ENCODE peak calls at places on chromosome 20, in five cellular contexts. U is OCI-LY7, P is psoas muscle, N is cardiac muscle cell, C is ovary. L is an unnamed sample.

GRCh38 chr20:43662943-43663655 is 3.8 kb upstream of the MYBL2 start:
- DNase-seq in U (no peak), P (no peak), N (no peak), C (no peak), L (no peak)

GRCh38 chr20:49887828-49888340 is 27.4 kb downstream of the SPATA2 start:
- DNase-seq in U (no peak), P (no peak), N (no peak), C (no peak), L (no peak)

GRCh38 chr20:58710481-58711265 is 18.1 kb downstream of the NPEPL1 start:
- DNase-seq in N (no peak), P (no peak), C (no peak), U (no peak), L (no peak)

GRCh38 chr20:11144114-11144513 is 470.3 kb upstream of the JAG1 start:
- DNase-seq in P (no peak), C (no peak), N (no peak), U (no peak), L (no peak)

GRCh38 chr20:12927489-12927888 is 81.3 kb upstream of the SPTLC3 start:
- DNase-seq in U (no peak), C (no peak), N (no peak), P (no peak), L (no peak)

GRCh38 chr20:3621111-3621510 is 42.1 kb downstream of the GFRA4 start:
- DNase-seq in C (no peak), P (no peak), U (peak; percentile 12), N (peak; percentile 41), L (no peak)

GRCh38 chr20:23753589-23753988 is 2.9 kb upstream of the CST1 start:
- DNase-seq in U (no peak), P (no peak), N (no peak), C (no peak), L (no peak)

GRCh38 chr20:59845472-59845871 is 88.0 kb downstream of the SYCP2 start:
- DNase-seq in C (no peak), U (no peak), N (no peak), P (no peak), L (no peak)

GRCh38 chr20:53735536-53736050 is 142.0 kb upstream of the ZNF217 start:
- DNase-seq in P (no peak), U (no peak), C (no peak), N (peak; percentile 69), L (no peak)

GRCh38 chr20:14536738-14537137 is 199.3 kb upstream of the FLRT3 start:
- DNase-seq in N (no peak), C (no peak), P (no peak), U (no peak), L (no peak)

GRCh38 chr20:24096256-24096655 is 107.7 kb upstream of the GGTLC1 start:
- DNase-seq in N (no peak), C (no peak), U (no peak), P (no peak), L (no peak)

GRCh38 chr20:35837577-35838195 is 65.9 kb downstream of the PHF20 start:
- DNase-seq in U (no peak), P (no peak), C (no peak), N (no peak), L (no peak)

GRCh38 chr20:17873410-17874270 is 95.0 kb downstream of the SNX5 start:
- DNase-seq in C (peak; percentile 96), U (no peak), N (peak; percentile 47), P (peak; percentile 91), L (no peak)

GRCh38 chr20:46272389-46273047 is 35.8 kb downstream of the CDH22 start:
- DNase-seq in P (no peak), N (no peak), C (no peak), U (no peak), L (no peak)

GRCh38 chr20:19382371-19382770 is 169.9 kb downstream of the SLC24A3 start:
- DNase-seq in N (no peak), U (no peak), P (no peak), C (no peak), L (no peak)

DNA sequence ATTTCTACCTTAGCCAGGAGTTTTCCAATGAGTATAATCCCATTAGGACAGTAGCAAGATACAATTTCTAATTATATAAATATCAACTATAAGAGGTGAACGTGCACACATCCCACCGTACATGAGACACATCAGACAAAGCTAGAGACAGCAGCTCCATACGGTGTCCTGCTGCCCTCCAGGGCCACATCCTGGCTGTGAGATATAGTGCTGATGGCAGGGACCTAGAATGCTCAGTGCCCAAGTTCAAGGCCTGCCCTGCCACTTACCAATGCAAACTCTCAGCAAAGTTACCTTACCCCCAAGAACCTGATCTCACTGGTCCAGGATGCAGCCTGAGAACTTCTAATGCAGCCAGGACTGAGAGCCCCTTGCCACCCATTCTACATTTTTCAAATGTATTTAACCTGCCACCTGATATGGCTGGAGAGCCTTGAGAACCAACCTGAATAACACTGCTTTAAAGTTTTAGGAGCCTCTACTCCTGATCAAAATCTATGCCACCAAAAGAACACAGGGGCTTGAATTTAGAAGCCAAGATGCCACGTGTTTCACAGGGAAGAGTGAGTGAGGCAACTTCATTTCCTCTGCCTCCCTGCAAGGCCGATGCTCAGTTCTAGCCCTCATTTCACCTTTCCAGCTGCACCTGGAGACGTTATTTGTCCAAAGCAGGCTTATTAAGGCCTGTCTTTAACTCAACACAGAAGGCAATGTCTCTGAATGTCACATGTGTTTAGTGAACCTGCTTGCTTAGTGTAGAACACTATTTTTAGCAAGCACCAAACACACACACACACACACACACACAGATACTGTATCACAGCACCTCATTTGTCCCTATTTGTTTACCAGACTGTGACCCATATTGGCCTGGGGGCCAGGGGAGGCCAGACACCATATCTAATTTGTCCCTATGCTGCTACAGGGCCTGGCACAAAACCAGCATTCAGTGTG is 6.1 kb downstream of the NFATC2 start:
- DNase-seq in C (no peak), P (no peak), N (no peak), U (peak; percentile 46), L (no peak)
- TF ChIP-seq CTCF in C (no peak), P (no peak), N (no peak), U (no peak), L (no peak)

GRCh38 chr20:32787168-32787567 is 25.0 kb downstream of the DNMT3B start:
- DNase-seq in P (no peak), N (no peak), C (no peak), U (no peak), L (no peak)
- TF ChIP-seq CTCF in P (no peak), N (no peak), C (no peak), U (no peak), L (no peak)

GRCh38 chr20:62707981-62708521 is 585 bp upstream of the NTSR1 start:
- DNase-seq in U (peak; percentile 17), P (no peak), C (no peak), N (no peak), L (no peak)
- TF ChIP-seq CTCF in U (peak; percentile 48), P (no peak), C (no peak), N (peak; percentile 22), L (peak; percentile 57)

DNA sequence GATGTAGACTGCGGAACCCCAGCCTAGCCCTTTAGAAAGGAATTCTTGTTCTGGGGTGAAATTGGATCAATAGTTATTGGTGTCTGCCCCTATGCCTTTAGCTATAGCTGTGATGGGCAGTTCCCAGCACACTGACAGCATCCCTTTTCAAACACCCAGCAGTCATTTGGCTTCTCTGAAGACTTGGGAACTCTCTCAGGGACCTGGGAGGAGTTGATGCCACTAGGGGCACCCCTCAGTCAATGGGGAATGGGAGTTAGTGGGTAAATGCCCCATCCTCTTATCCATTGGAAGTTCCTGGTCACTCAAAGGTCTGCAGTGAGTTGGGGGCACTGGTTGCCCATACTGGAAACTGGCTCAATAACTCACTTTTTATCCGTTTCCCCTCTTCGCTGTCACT is 31.6 kb upstream of the CSNK2A1 start:
- DNase-seq in P (no peak), U (no peak), C (no peak), N (no peak), L (no peak)
- TF ChIP-seq CTCF in P (no peak), U (peak; percentile 21), C (no peak), N (no peak), L (no peak)

DNA sequence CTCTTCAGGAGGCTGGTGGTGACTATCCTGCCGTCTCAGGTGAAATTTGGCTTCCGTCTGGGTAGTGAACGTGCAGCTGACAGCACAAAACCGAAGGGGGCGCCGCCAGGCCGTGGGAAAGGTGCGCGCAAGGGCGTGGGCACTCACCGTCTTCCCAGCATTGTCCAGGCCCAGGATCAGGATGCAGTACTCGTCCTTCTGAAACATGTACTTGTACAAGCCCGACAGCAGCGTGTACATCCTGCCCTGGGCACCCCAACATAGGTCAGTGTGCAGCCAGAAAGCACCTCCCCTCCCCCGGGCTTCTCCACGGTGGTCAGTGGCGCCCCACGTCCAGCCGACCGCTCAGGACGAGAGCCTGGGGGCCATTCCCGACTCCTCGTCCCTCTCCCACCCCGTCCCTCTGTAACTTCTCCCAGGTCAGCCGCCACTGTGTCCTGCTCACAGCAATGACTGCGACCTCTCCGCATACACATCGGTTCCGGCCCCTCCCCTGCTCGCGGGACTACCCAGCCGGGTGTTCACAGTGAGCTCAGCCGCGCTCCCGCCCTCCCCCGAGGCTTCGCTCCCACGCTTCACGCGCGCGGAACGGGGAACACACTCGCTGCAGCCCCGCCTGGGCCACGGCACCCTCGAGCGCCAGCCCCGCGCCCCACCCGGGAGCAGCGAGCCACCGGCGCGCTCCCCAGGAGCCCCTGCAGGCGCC is 771 bp downstream of the ARFRP1 start:
- DNase-seq in P (peak; percentile 72), N (peak; percentile 40), C (peak; percentile 34), U (peak; percentile 74), L (no peak)
- TF ChIP-seq CTCF in P (no peak), N (peak; percentile 31), C (no peak), U (peak; percentile 90), L (peak; percentile 51)

DNA sequence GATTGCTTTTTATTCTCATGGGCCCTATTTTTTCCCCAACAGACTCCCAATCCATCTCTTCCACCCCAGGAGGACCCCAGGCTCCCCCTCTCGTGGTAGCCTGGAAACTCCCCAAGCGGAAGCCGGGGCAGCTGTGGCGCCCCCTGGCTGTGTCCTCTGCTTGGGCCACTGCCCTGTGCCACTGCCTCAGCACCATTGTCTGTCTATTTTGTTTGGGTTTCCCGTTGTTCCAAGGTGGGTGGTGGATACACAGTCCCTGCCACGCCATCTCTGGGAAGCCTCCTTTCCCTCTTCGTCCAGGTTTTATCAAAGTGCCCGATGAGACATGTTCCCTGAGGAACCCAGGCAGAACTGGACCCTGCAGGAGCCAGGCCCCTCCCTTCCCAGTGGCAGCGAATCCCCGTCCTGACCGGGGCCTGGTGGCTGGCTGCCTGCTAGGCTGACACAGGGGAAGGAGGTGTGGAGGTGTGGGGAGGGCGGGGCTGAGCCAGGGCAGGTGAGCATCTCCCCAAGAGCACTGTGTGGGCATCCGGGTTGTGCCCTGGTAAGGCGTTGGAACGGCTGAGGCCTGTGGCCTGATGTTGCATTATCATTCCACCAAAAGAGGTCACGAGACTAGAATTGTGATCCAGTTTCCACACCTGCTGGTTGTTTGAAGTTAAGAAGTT is 228.2 kb downstream of the CDH4 start:
- DNase-seq in U (no peak), P (no peak), C (no peak), N (no peak), L (no peak)
- TF ChIP-seq CTCF in U (peak; percentile 56), P (no peak), C (no peak), N (no peak), L (no peak)

DNA sequence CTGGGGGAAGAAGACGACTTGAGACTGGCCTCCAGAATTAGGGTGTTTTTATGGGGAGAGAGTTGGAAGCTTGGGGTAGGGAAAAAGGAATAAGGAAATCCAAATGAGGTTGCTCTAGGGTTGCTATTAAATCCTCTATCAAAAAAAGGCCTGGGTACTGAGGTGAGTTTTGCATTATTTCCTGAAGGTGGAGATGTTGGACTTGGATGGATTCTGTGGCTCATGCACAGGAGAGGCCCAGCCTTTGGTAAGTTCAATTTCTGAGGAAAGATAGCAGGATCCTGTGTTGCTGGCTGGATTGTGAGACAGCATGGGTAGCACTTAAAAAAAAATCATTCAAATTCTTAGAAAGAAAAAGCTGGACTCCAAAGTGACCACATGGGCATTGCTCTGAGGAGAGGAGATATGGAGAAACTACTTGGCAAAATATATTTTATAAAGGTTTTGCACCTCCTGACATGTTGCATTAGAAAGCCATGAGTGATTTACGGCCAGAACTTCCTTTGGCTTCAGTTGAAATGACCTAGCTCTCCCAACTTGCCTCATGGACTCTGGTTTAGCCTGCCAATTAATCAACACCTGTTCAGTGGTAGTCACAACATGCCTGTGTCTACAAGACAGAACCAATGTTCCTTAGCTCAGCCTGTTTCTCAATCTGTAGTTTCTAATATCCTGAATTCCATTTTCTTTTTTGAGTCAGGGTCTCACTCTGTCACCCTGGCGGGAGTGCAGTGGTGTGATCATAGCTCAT is 152.1 kb upstream of the RALGAPA2 start:
- DNase-seq in U (no peak), N (peak; percentile 44), C (no peak), P (no peak), L (no peak)
- TF ChIP-seq CTCF in U (peak; percentile 32), N (no peak), C (no peak), P (peak; percentile 31), L (peak; percentile 63)